ENCODE peak calls at places on chromosomes 6 and 20, in seven cellular contexts. One of them, this sample, is unnamed.
A peak's percentile ranks its signal among the peaks of the same experiment; 100 is the strongest.

GRCh38 chr6:37630281-37630799 is 67.3 kb downstream of the MDGA1 start:
- DNase-seq in ascending aorta: peak; percentile 33
- DNase-seq in astrocyte of the spinal cord: peak; percentile 98
- DNase-seq in fibroblast of pulmonary artery: peak; percentile 97
- DNase-seq in fibroblast of lung: peak; percentile 93
- DNase-seq in ovary: no peak
- DNase-seq in Panc1: peak; percentile 48
- DNase-seq in this sample: peak; percentile 94

GRCh38 chr6:170127151-170127550 is 163.7 kb downstream of the DLL1 start:
- DNase-seq in ascending aorta: no peak
- DNase-seq in astrocyte of the spinal cord: no peak
- DNase-seq in fibroblast of pulmonary artery: no peak
- DNase-seq in fibroblast of lung: no peak
- DNase-seq in ovary: no peak
- DNase-seq in Panc1: no peak
- DNase-seq in this sample: no peak

GRCh38 chr6:593139-593906 is 63.6 kb downstream of the HUS1B start:
- DNase-seq in ascending aorta: no peak
- DNase-seq in astrocyte of the spinal cord: peak; percentile 67
- DNase-seq in fibroblast of pulmonary artery: peak; percentile 74
- DNase-seq in fibroblast of lung: peak; percentile 71
- DNase-seq in ovary: peak; percentile 37
- DNase-seq in Panc1: peak; percentile 27
- DNase-seq in this sample: no peak

GRCh38 chr20:1489764-1490436 is 1.3 kb downstream of the SIRPB2 start:
- DNase-seq in ascending aorta: no peak
- DNase-seq in astrocyte of the spinal cord: no peak
- DNase-seq in fibroblast of pulmonary artery: no peak
- DNase-seq in fibroblast of lung: peak; percentile 35
- DNase-seq in ovary: no peak
- DNase-seq in Panc1: no peak
- DNase-seq in this sample: no peak

GRCh38 chr6:141464490-141464889 is 668.2 kb upstream of the GJE1 start:
- DNase-seq in ascending aorta: no peak
- DNase-seq in astrocyte of the spinal cord: peak; percentile 54
- DNase-seq in fibroblast of pulmonary artery: peak; percentile 69
- DNase-seq in fibroblast of lung: peak; percentile 53
- DNase-seq in ovary: no peak
- DNase-seq in Panc1: no peak
- DNase-seq in this sample: no peak

GRCh38 chr6:137867685-137868509 is 838 bp downstream of the TNFAIP3 start:
- DNase-seq in ascending aorta: no peak
- DNase-seq in astrocyte of the spinal cord: no peak
- DNase-seq in fibroblast of pulmonary artery: no peak
- DNase-seq in fibroblast of lung: peak; percentile 33
- DNase-seq in ovary: no peak
- DNase-seq in Panc1: no peak
- DNase-seq in this sample: no peak

GRCh38 chr20:3760980-3761379 is 6.6 kb downstream of the ADISSP start:
- DNase-seq in ascending aorta: no peak
- DNase-seq in astrocyte of the spinal cord: no peak
- DNase-seq in fibroblast of pulmonary artery: no peak
- DNase-seq in fibroblast of lung: no peak
- DNase-seq in ovary: no peak
- DNase-seq in Panc1: no peak
- DNase-seq in this sample: no peak

GRCh38 chr6:89567635-89568390 is 70.7 kb downstream of the LYRM2 start:
- DNase-seq in ascending aorta: no peak
- DNase-seq in astrocyte of the spinal cord: no peak
- DNase-seq in fibroblast of pulmonary artery: no peak
- DNase-seq in fibroblast of lung: no peak
- DNase-seq in ovary: no peak
- DNase-seq in Panc1: no peak
- DNase-seq in this sample: no peak

GRCh38 chr6:164108869-164109769 is 694.6 kb downstream of the QKI start:
- DNase-seq in ascending aorta: no peak
- DNase-seq in astrocyte of the spinal cord: peak; percentile 56
- DNase-seq in fibroblast of pulmonary artery: peak; percentile 56
- DNase-seq in fibroblast of lung: peak; percentile 19
- DNase-seq in ovary: no peak
- DNase-seq in Panc1: no peak
- DNase-seq in this sample: no peak

GRCh38 chr6:168015492-168016175 is 18.2 kb downstream of the KIF25 start:
- DNase-seq in ascending aorta: no peak
- DNase-seq in astrocyte of the spinal cord: peak; percentile 86
- DNase-seq in fibroblast of pulmonary artery: no peak
- DNase-seq in fibroblast of lung: no peak
- DNase-seq in ovary: no peak
- DNase-seq in Panc1: no peak
- DNase-seq in this sample: no peak

GRCh38 chr20:56914532-56914931 is 285.4 kb downstream of the TFAP2C start:
- DNase-seq in ascending aorta: no peak
- DNase-seq in astrocyte of the spinal cord: no peak
- DNase-seq in fibroblast of pulmonary artery: no peak
- DNase-seq in fibroblast of lung: no peak
- DNase-seq in ovary: no peak
- DNase-seq in Panc1: no peak
- DNase-seq in this sample: no peak

GRCh38 chr6:52364480-52365166 is 2.7 kb downstream of the PAQR8 start:
- DNase-seq in ascending aorta: no peak
- DNase-seq in astrocyte of the spinal cord: no peak
- DNase-seq in fibroblast of pulmonary artery: no peak
- DNase-seq in fibroblast of lung: no peak
- DNase-seq in ovary: peak; percentile 24
- DNase-seq in Panc1: no peak
- DNase-seq in this sample: no peak

GRCh38 chr6:109892451-109893435 is 85.4 kb upstream of the GPR6 start:
- DNase-seq in ascending aorta: no peak
- DNase-seq in astrocyte of the spinal cord: no peak
- DNase-seq in fibroblast of pulmonary artery: no peak
- DNase-seq in fibroblast of lung: no peak
- DNase-seq in ovary: no peak
- DNase-seq in Panc1: no peak
- DNase-seq in this sample: no peak

GRCh38 chr20:63911171-63911570 is 16.2 kb downstream of the DNAJC5 start:
- DNase-seq in ascending aorta: no peak
- DNase-seq in astrocyte of the spinal cord: peak; percentile 35
- DNase-seq in fibroblast of pulmonary artery: peak; percentile 14
- DNase-seq in fibroblast of lung: peak; percentile 39
- DNase-seq in ovary: no peak
- DNase-seq in Panc1: no peak
- DNase-seq in this sample: no peak

GRCh38 chr20:4303136-4303535 is 287.8 kb upstream of the RNF24 start:
- DNase-seq in ascending aorta: no peak
- DNase-seq in astrocyte of the spinal cord: no peak
- DNase-seq in fibroblast of pulmonary artery: no peak
- DNase-seq in fibroblast of lung: no peak
- DNase-seq in ovary: no peak
- DNase-seq in Panc1: no peak
- DNase-seq in this sample: no peak

GRCh38 chr20:46580613-46581012 is 30.2 kb upstream of the OCSTAMP start:
- DNase-seq in ascending aorta: no peak
- DNase-seq in astrocyte of the spinal cord: no peak
- DNase-seq in fibroblast of pulmonary artery: no peak
- DNase-seq in fibroblast of lung: no peak
- DNase-seq in ovary: no peak
- DNase-seq in Panc1: no peak
- DNase-seq in this sample: no peak

GRCh38 chr20:46581386-46581785 is 30.9 kb upstream of the OCSTAMP start:
- DNase-seq in ascending aorta: no peak
- DNase-seq in astrocyte of the spinal cord: no peak
- DNase-seq in fibroblast of pulmonary artery: no peak
- DNase-seq in fibroblast of lung: no peak
- DNase-seq in ovary: no peak
- DNase-seq in Panc1: no peak
- DNase-seq in this sample: no peak

GRCh38 chr20:46584508-46584907 is 34.1 kb upstream of the OCSTAMP start:
- DNase-seq in ascending aorta: no peak
- DNase-seq in astrocyte of the spinal cord: no peak
- DNase-seq in fibroblast of pulmonary artery: no peak
- DNase-seq in fibroblast of lung: no peak
- DNase-seq in ovary: no peak
- DNase-seq in Panc1: no peak
- DNase-seq in this sample: no peak

GRCh38 chr20:46583411-46584214 is 33.2 kb upstream of the OCSTAMP start:
- DNase-seq in ascending aorta: no peak
- DNase-seq in astrocyte of the spinal cord: no peak
- DNase-seq in fibroblast of pulmonary artery: no peak
- DNase-seq in fibroblast of lung: no peak
- DNase-seq in ovary: no peak
- DNase-seq in Panc1: no peak
- DNase-seq in this sample: no peak

GRCh38 chr20:46582648-46583047 is 32.2 kb upstream of the OCSTAMP start:
- DNase-seq in ascending aorta: no peak
- DNase-seq in astrocyte of the spinal cord: no peak
- DNase-seq in fibroblast of pulmonary artery: no peak
- DNase-seq in fibroblast of lung: no peak
- DNase-seq in ovary: no peak
- DNase-seq in Panc1: no peak
- DNase-seq in this sample: no peak
- TF ChIP-seq CTCF in ascending aorta: no peak
- TF ChIP-seq CTCF in astrocyte of the spinal cord: no peak
- TF ChIP-seq CTCF in fibroblast of pulmonary artery: no peak
- TF ChIP-seq CTCF in fibroblast of lung: no peak
- TF ChIP-seq CTCF in ovary: no peak
- TF ChIP-seq CTCF in Panc1: no peak
- TF ChIP-seq CTCF in this sample: no peak

GRCh38 chr6:15775076-15775634 is 112.3 kb upstream of the DTNBP1 start:
- DNase-seq in ascending aorta: no peak
- DNase-seq in astrocyte of the spinal cord: no peak
- DNase-seq in fibroblast of pulmonary artery: no peak
- DNase-seq in fibroblast of lung: no peak
- DNase-seq in ovary: no peak
- DNase-seq in Panc1: no peak
- DNase-seq in this sample: no peak

GRCh38 chr6:15774011-15774410 is 111.2 kb upstream of the DTNBP1 start:
- DNase-seq in ascending aorta: no peak
- DNase-seq in astrocyte of the spinal cord: no peak
- DNase-seq in fibroblast of pulmonary artery: no peak
- DNase-seq in fibroblast of lung: no peak
- DNase-seq in ovary: no peak
- DNase-seq in Panc1: no peak
- DNase-seq in this sample: no peak

GRCh38 chr6:15769471-15770088 is 106.8 kb upstream of the DTNBP1 start:
- DNase-seq in ascending aorta: no peak
- DNase-seq in astrocyte of the spinal cord: no peak
- DNase-seq in fibroblast of pulmonary artery: no peak
- DNase-seq in fibroblast of lung: peak; percentile 11
- DNase-seq in ovary: no peak
- DNase-seq in Panc1: no peak
- DNase-seq in this sample: no peak

GRCh38 chr6:15775741-15776140 is 112.9 kb upstream of the DTNBP1 start:
- DNase-seq in ascending aorta: no peak
- DNase-seq in astrocyte of the spinal cord: no peak
- DNase-seq in fibroblast of pulmonary artery: peak; percentile 7
- DNase-seq in fibroblast of lung: no peak
- DNase-seq in ovary: no peak
- DNase-seq in Panc1: no peak
- DNase-seq in this sample: no peak

DNA sequence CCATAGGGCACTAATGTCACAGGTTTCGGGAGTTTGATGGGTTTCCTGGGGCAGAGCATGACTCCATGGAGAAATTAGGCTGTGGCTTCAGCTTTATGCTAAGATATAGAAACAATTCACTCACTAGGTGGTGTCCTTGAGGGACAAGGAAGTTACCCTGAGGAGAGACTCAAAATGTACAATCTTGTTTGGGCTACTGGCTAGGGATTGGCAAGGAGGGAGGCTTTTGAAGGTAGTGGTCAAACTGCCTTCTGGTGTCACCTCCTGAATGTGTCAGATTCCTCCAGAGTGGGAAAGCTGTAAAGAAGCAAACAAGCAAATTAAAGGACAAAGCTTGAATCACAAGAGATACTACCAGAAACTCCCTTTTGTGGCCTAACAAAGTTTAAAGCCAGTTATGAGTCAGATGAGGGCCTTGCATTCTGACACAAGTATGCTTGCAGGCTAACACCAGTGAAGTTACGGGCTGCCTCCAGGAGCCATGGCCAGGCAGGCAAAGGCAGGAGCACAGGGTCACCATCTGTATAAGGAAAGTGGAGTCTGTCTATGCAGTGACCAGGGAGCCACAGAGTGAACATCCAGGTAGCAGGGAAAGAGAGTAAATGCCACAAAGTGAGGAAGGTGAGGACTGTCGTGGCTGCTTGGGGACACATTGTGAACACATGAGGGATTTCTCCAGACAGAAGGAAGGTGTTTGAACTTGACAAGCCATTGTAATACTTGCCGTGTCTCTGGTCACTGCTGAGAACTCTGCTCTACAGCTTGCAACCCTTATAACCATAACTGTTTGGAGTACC is 107.7 kb upstream of the DTNBP1 start:
- DNase-seq in ascending aorta: no peak
- DNase-seq in astrocyte of the spinal cord: no peak
- DNase-seq in fibroblast of pulmonary artery: peak; percentile 12
- DNase-seq in fibroblast of lung: peak; percentile 7
- DNase-seq in ovary: no peak
- DNase-seq in Panc1: no peak
- DNase-seq in this sample: no peak
- TF ChIP-seq CTCF in ascending aorta: no peak
- TF ChIP-seq CTCF in astrocyte of the spinal cord: no peak
- TF ChIP-seq CTCF in fibroblast of pulmonary artery: no peak
- TF ChIP-seq CTCF in fibroblast of lung: no peak
- TF ChIP-seq CTCF in ovary: no peak
- TF ChIP-seq CTCF in Panc1: no peak
- TF ChIP-seq CTCF in this sample: no peak

DNA sequence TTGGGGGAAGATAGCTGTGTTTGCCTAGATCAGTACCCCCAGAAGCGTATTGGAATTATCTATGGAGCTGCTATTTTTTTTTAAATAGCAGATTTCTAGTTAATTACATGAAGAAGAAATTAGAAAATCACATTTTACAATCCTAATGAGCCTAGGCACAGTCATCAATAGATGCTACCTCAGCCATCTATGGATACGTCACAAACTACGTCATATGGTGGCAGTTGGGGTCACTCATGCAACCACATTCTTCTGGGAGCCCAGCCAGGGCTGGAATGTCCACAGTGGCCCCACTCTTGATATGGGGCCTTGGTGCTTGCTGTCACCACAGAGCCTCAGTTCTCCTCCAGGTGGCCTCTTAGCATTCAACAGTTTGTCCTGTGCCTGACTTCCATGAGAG is 63.0 kb downstream of the SNRNP48 start:
- DNase-seq in ascending aorta: no peak
- DNase-seq in astrocyte of the spinal cord: no peak
- DNase-seq in fibroblast of pulmonary artery: no peak
- DNase-seq in fibroblast of lung: no peak
- DNase-seq in ovary: no peak
- DNase-seq in Panc1: no peak
- DNase-seq in this sample: no peak
- TF ChIP-seq CTCF in ascending aorta: no peak
- TF ChIP-seq CTCF in astrocyte of the spinal cord: no peak
- TF ChIP-seq CTCF in fibroblast of pulmonary artery: no peak
- TF ChIP-seq CTCF in fibroblast of lung: no peak
- TF ChIP-seq CTCF in ovary: no peak
- TF ChIP-seq CTCF in Panc1: no peak
- TF ChIP-seq CTCF in this sample: no peak

DNA sequence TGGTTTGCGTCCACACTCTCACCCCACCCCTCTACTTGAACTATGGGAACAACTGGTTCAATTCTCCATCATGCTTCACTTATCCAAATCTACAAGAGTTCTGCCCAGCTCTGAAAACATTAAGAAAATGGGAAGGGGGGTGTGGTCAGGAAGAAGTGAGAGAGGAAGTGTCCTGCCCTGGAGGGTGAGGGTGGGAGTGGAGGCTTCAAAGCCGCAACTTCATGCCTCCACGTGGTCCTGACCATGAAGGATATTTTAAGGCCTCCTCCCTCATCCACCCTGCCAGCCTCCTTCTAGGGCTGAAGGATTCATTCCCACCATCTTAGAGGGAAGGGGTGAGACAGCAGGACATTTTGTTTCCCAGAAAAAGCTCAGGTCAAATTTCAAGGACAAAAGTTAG is 5.0 kb downstream of the RIMS4 start:
- DNase-seq in ascending aorta: no peak
- DNase-seq in astrocyte of the spinal cord: no peak
- DNase-seq in fibroblast of pulmonary artery: no peak
- DNase-seq in fibroblast of lung: no peak
- DNase-seq in ovary: no peak
- DNase-seq in Panc1: no peak
- DNase-seq in this sample: no peak
- TF ChIP-seq CTCF in ascending aorta: no peak
- TF ChIP-seq CTCF in astrocyte of the spinal cord: no peak
- TF ChIP-seq CTCF in fibroblast of pulmonary artery: no peak
- TF ChIP-seq CTCF in fibroblast of lung: no peak
- TF ChIP-seq CTCF in ovary: no peak
- TF ChIP-seq CTCF in Panc1: no peak
- TF ChIP-seq CTCF in this sample: no peak

This sample was measured in AG04450.